ENCODE peak calls at places on chromosomes 11 and 22, in seven cellular contexts. K is tibial nerve, H is HepG2, X is progenitor cell of endocrine pancreas, E is HL-60, C is HCT116, V is MCF 10A. N is an unnamed sample.

GRCh38 chr11:115471367-115471766 is 32.8 kb downstream of the CADM1 start:
- DNase-seq in K (no peak), H (peak; percentile 80), X (no peak), E (no peak), C (no peak), V (no peak), N (no peak)

GRCh38 chr11:120606116-120607010 is 94.8 kb downstream of the GRIK4 start:
- DNase-seq in K (no peak), H (no peak), X (no peak), E (no peak), C (no peak), V (no peak), N (no peak)

GRCh38 chr11:71198823-71199165 is 53.6 kb downstream of the SHANK2 start:
- DNase-seq in K (no peak), H (no peak), X (no peak), E (no peak), C (no peak), V (no peak), N (no peak)

GRCh38 chr11:76667271-76667818 is 3.2 kb downstream of the LRRC32 start:
- DNase-seq in K (no peak), H (no peak), X (no peak), E (no peak), C (no peak), V (no peak), N (no peak)

GRCh38 chr11:79046365-79046764 is 394.5 kb downstream of the TENM4 start:
- DNase-seq in K (no peak), H (no peak), X (no peak), E (no peak), C (no peak), V (no peak), N (no peak)

GRCh38 chr11:16406226-16406625 is 49.9 kb upstream of the SOX6 start:
- DNase-seq in K (no peak), H (no peak), X (no peak), E (no peak), C (no peak), V (no peak), N (no peak)

GRCh38 chr11:79667377-79667776 is 226.5 kb upstream of the TENM4 start:
- DNase-seq in K (no peak), H (no peak), X (no peak), E (no peak), C (no peak), V (no peak), N (no peak)

GRCh38 chr22:17199131-17199731 is 20.0 kb downstream of the ADA2 start:
- DNase-seq in K (no peak), H (no peak), X (peak; percentile 21), E (no peak), C (no peak), V (no peak), N (no peak)

GRCh38 chr22:19412478-19412877 is 19.1 kb downstream of the HIRA start:
- DNase-seq in K (no peak), H (no peak), X (no peak), E (no peak), C (no peak), V (no peak), N (no peak)

GRCh38 chr22:24325105-24325757 is 54.6 kb downstream of the SPECC1L start:
- DNase-seq in K (no peak), H (peak; percentile 49), X (no peak), E (peak; percentile 55), C (no peak), V (peak; percentile 61), N (peak; percentile 24)

GRCh38 chr11:117826832-117827231 is 2.3 kb upstream of the FXYD2 start:
- DNase-seq in K (no peak), H (no peak), X (no peak), E (no peak), C (no peak), V (no peak), N (no peak)

GRCh38 chr11:124892750-124893454 is 4.8 kb downstream of the ROBO4 start:
- DNase-seq in K (no peak), H (no peak), X (no peak), E (no peak), C (no peak), V (no peak), N (no peak)

GRCh38 chr11:126413843-126414405 is 58.4 kb downstream of the ST3GAL4 start:
- DNase-seq in K (no peak), H (no peak), X (no peak), E (no peak), C (no peak), V (no peak), N (no peak)

GRCh38 chr11:6249822-6250555 is 9.6 kb upstream of the CCKBR start:
- DNase-seq in K (no peak), H (no peak), X (no peak), E (peak; percentile 52), C (peak; percentile 18), V (peak; percentile 82), N (peak; percentile 50)

GRCh38 chr11:107996025-107996776 is 12.5 kb upstream of the CUL5 start:
- DNase-seq in K (no peak), H (no peak), X (no peak), E (no peak), C (no peak), V (no peak), N (no peak)

GRCh38 chr11:68015467-68015866 is 5.3 kb downstream of the ALDH3B1 start:
- DNase-seq in K (no peak), H (no peak), X (no peak), E (no peak), C (no peak), V (no peak), N (no peak)

GRCh38 chr22:37664249-37665101 is 6.0 kb downstream of the PDXP start:
- DNase-seq in K (peak; percentile 38), H (peak; percentile 62), X (no peak), E (no peak), C (no peak), V (no peak), N (no peak)

GRCh38 chr11:59336931-59337330 is 21.8 kb upstream of the OR5AN1 start:
- DNase-seq in K (no peak), H (no peak), X (no peak), E (no peak), C (no peak), V (no peak), N (no peak)

DNA sequence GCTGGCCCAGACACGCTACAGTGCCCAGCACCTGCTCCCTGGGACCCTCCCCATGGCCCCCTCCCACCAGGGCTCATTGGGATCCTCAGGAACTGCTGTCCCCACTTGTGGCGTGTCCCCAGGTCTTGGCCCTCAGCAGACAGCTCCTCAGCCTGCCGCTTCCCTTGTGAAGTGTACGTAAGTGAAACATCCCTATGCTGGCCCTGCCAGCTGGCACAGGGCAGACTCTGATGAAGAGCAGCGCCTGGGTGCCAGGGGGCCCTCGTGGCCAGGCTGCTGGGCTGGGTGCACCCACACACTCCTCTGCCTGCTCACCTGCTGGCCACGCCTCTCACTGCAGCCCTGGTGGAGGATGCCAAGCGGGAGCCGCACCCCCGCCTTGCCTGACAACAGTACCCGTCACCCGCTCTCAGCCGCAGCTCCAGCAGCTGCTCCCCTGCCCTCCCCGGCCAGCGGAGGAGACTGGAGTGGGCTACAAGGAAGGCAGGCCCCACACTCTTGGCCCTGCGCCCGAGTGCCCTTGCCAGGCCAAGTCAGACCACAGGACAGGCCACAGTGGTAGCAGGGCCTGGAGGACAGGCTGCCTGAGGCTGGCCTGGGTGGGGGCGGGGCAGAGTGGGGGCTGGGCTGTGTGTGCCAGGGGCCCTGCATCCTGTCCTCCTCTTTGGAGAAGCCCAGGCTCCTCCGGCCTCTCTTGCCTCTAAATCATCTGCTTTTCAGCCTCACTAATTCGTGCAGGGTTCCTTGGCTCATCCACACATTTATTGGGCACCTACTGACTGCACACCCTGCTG is 39.5 kb downstream of the IGF2 start:
- DNase-seq in K (no peak), H (no peak), X (no peak), E (no peak), C (no peak), V (peak; percentile 81), N (peak; percentile 72)
- TF ChIP-seq CTCF in K (no peak), H (no peak), X (peak; percentile 5), E (no peak), C (peak; percentile 10), V (no peak), N (peak; percentile 24)

GRCh38 chr11:83087035-83087434 is 15.3 kb upstream of the RAB30 start:
- DNase-seq in K (no peak), H (peak; percentile 39), X (no peak), E (no peak), C (no peak), V (peak; percentile 28), N (no peak)
- TF ChIP-seq CTCF in K (no peak), H (peak; percentile 31), X (peak; percentile 20), E (no peak), C (peak; percentile 11), V (no peak), N (no peak)

GRCh38 chr11:121741954-121742361 is 289.2 kb upstream of the SORL1-AS1 start:
- DNase-seq in K (peak; percentile 75), H (no peak), X (no peak), E (no peak), C (no peak), V (no peak), N (no peak)

GRCh38 chr11:121743285-121743684 is 290.5 kb upstream of the SORL1-AS1 start:
- DNase-seq in K (no peak), H (no peak), X (no peak), E (no peak), C (no peak), V (no peak), N (no peak)

GRCh38 chr11:121740902-121741301 is 288.1 kb upstream of the SORL1-AS1 start:
- DNase-seq in K (no peak), H (no peak), X (no peak), E (no peak), C (no peak), V (no peak), N (no peak)

DNA sequence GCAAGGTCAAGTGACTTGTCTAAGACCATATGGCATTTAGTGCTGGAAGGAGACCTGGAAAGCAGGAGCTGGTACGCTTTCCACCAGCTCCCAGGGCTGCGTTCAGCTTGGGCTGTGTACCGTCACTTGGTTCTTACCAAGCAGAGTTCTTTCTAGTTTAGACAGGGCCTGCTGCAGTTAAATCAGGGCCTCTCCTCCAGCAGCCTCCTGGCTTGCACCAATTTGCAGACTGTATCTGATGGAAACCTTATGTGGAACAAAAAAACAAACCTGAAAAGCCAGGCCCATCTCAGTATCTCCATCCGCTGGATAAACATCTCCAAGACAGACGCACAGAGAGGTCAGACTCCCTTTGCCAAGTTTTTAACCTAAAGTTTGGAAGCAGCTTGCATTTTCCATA is 288.5 kb upstream of the SORL1-AS1 start:
- DNase-seq in K (no peak), H (no peak), X (no peak), E (no peak), C (no peak), V (no peak), N (no peak)
- TF ChIP-seq CTCF in K (no peak), H (no peak), X (no peak), E (no peak), C (no peak), V (no peak), N (no peak)

DNA sequence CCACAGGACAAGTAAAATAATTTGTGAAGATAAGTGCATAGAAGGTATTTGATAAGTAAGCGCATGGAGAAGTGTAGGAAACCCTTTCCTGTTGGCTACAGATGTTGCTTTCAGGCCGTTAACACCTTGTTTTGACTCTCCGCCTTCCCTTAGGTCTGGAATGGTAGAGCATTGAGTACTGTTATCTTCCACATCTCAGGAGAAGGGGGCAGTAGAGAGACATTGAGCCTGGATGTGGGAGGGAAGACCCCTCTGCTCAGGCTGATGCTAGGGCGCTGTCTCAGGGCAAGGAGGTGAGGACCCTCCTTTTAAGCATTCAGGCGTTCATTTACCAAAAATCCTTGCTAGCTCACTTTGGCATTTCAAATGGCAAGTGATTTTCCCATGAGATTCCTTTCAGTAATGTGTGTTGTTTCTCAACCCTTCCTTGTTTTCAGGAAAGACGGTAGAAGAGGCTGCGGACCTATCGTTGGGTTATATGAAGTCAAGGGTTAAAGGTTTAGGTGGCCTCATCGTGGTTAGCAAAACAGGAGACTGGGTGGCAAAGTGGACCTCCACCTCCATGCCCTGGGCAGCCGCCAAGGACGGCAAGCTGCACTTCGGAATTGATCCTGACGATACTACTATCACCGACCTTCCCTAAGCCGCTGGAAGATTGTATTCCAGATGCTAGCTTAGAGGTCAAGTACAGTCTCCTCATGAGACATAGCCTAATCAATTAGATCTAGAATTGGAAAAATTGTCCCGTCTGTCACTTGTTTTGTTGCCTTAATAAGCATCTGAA is 27.0 kb upstream of the SCGB1A1 start:
- DNase-seq in K (no peak), H (no peak), X (no peak), E (no peak), C (no peak), V (no peak), N (no peak)
- TF ChIP-seq CTCF in K (no peak), H (no peak), X (peak; percentile 8), E (no peak), C (no peak), V (no peak), N (no peak)